ENCODE peak calls at places on chromosome 6, in eight cellular contexts. H is left lung; I is pancreas; S is ovary; P is heart right ventricle; R is AG09309; L is astrocyte of the spinal cord; Y is CD4-positive, alpha-beta T cell. V is an unnamed sample.

GRCh38 chr6:113871975-113872374 is 14.8 kb downstream of the MARCKS start:
- DNase-seq in I (no peak), H (no peak), R (no peak), S (no peak), P (no peak), Y (no peak), L (no peak), V (no peak)

GRCh38 chr6:125236536-125237327 is 65.0 kb downstream of the HDDC2 start:
- DNase-seq in P (no peak), I (no peak), Y (no peak), H (no peak), S (no peak), R (no peak), L (peak), V (no peak)

GRCh38 chr6:4369616-4370015 is 234.2 kb upstream of the ECI2 start:
- DNase-seq in L (peak), H (no peak), I (no peak), S (no peak), R (peak), Y (no peak), P (peak), V (no peak)

GRCh38 chr6:92577077-92577719 is 842.2 kb downstream of the EPHA7 start:
- DNase-seq in S (no peak), R (no peak), P (no peak), H (no peak), Y (no peak), L (peak), I (no peak), V (no peak)

GRCh38 chr6:3211681-3212080 is 15.8 kb downstream of the TUBB2B start:
- DNase-seq in R (no peak), P (no peak), Y (no peak), I (peak), L (no peak), S (no peak), H (no peak), V (no peak)

GRCh38 chr6:149170564-149171452 is 146.7 kb upstream of the TAB2 start:
- DNase-seq in I (no peak), S (no peak), H (no peak), L (no peak), Y (no peak), R (no peak), P (peak), V (peak)

GRCh38 chr6:28985396-28986164 is 19.5 kb downstream of the ZNF311 start:
- DNase-seq in R (peak), Y (no peak), S (peak), I (peak), L (peak), H (peak), P (peak), V (no peak)

GRCh38 chr6:137873273-137873762 is 6.3 kb downstream of the TNFAIP3 start:
- DNase-seq in P (peak), Y (no peak), L (peak), H (no peak), S (no peak), R (peak), I (peak), V (peak)

GRCh38 chr6:16840291-16840690 is 79.0 kb upstream of the ATXN1 start:
- DNase-seq in R (no peak), H (no peak), Y (no peak), L (no peak), I (no peak), S (no peak), P (no peak), V (no peak)

GRCh38 chr6:514396-514973 is 122.9 kb downstream of the IRF4 start:
- DNase-seq in R (no peak), I (no peak), P (no peak), L (no peak), S (no peak), H (no peak), Y (no peak), V (no peak)

GRCh38 chr6:70221025-70221714 is 81.7 kb downstream of the COL9A1 start:
- DNase-seq in Y (no peak), L (peak), P (no peak), S (no peak), H (no peak), I (peak), R (no peak), V (peak)

GRCh38 chr6:100568255-100568654 is 103.5 kb upstream of the SIM1 start:
- DNase-seq in I (no peak), Y (no peak), R (no peak), S (no peak), L (no peak), H (no peak), P (no peak), V (no peak)

GRCh38 chr6:30062471-30063178 is 1.6 kb downstream of the POLR1H start:
- DNase-seq in L (no peak), H (no peak), P (no peak), R (no peak), Y (no peak), I (no peak), S (peak), V (no peak)

DNA sequence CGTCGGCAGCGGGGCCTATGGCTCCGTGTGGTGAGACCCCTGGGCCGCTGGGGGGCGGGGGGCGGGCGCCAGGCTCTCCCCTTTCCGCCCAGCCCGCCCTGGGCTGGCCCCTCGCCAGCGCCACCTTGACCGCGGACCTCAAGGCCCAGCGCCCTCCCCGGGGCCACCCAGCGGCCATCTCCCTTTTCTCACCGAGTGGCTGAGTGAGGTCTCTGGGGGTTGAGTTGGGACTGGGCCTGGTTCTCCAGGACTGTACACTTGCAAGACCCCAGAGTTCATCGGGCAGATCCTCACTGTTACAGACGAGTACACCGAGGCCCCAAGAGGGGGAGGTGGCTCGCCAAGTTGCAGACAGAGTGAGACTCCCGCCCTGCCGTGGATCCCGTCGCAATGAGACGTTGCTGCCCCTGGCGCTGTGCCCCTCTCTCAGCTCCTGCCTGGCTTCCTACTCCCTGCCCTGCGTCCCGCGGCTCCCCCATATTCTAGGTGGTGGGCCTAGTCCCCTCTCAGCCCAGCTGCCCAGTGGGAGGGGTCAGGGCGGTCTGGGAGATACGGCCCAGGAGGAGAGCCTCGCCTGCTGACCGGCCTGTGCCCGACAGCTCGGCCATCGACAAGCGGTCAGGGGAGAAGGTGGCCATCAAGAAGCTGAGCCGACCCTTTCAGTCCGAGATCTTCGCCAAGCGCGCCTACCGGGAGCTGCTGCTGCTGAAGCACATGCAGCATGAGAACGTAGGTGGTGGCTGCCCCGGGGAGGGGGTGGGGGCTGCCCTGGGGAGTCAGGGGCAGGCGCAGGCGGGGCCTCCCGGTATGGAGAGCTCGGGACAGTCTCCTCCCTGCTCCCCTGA is 581 bp downstream of the MAPK13 start:
- DNase-seq in Y (peak), H (peak), R (no peak), L (no peak), P (no peak), I (peak), S (peak), V (peak)
- TF ChIP-seq CTCF in Y (peak), H (no peak), R (no peak), L (no peak), P (peak), I (no peak), S (no peak), V (peak)

GRCh38 chr6:88725111-88725711 is 238.2 kb downstream of the RNGTT start:
- DNase-seq in P (peak), I (no peak), Y (no peak), H (peak), R (peak), S (peak), L (peak), V (peak)
- TF ChIP-seq CTCF in P (peak), I (no peak), Y (no peak), H (no peak), R (peak), S (no peak), L (peak), V (no peak)

DNA sequence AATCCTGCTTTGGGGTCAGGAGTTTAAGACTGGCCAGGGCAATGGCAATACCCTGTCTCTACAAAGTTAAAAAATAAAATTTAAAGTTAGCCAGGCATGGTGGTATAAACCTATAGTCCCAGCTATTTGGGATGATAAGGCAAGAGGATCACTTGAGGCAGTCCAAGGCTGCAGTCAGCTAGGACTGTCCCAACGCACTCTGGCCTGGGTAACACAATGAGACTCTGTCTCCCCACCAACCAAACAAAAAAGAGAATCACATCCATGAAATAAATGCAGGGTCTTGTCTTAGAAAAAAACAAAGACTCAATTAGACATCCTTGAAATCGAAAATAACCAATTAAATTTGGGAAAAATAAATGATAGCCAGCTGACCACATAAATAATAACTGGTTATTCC is 88.9 kb downstream of the PHIP start:
- DNase-seq in I (no peak), S (no peak), L (no peak), H (no peak), Y (no peak), R (no peak), P (no peak), V (no peak)
- TF ChIP-seq CTCF in I (no peak), S (no peak), L (no peak), H (no peak), Y (no peak), R (no peak), P (no peak), V (no peak)

GRCh38 chr6:146292506-146292905 is 251.1 kb upstream of the RAB32 start:
- DNase-seq in S (no peak), L (no peak), H (no peak), Y (no peak), P (no peak), I (no peak), R (no peak), V (no peak)

GRCh38 chr6:146286976-146287375 is 256.7 kb upstream of the RAB32 start:
- DNase-seq in R (no peak), I (no peak), S (no peak), H (no peak), P (no peak), Y (no peak), L (no peak), V (no peak)

GRCh38 chr6:146289816-146290588 is 253.6 kb upstream of the RAB32 start:
- DNase-seq in R (peak), S (no peak), P (peak), H (no peak), I (no peak), Y (no peak), L (peak), V (no peak)

GRCh38 chr6:146290589-146290901 is 253.1 kb upstream of the RAB32 start:
- DNase-seq in Y (no peak), I (no peak), R (no peak), P (no peak), L (no peak), S (no peak), H (no peak), V (no peak)

DNA sequence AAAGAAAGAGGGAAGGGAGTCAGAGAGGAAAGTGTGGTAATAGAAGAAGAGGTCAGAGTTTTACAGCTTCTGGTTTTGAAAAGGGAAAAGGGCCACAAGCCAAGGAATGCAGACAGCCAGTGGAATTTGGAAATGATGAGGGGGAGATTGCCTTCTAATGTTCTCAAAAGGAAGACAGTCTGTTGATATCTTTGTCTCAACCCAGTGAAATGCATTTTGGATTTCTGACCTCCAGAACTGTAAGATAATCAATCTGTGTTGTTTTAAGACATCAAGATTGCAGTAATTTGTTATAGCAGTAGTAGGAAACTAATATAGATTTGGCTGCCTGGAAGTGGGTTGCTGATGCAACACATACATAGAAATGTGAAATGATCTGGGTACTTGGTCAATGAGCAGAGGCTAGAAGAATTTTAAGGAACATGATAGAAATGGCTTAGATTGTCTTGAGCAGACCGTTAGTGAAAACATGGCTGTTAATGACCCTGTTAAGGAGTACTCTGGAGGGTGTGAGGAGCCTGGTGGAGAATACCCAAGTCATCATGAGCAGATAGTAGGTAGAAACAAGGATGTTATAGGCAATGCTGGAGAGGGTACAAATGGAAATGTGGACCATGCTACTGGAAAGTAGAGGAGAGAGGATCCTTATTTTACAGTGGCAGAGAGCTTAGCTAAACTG is 255.8 kb upstream of the RAB32 start:
- DNase-seq in L (peak), R (peak), Y (no peak), P (no peak), H (no peak), S (no peak), I (no peak), V (no peak)
- TF ChIP-seq CTCF in L (no peak), R (no peak), Y (no peak), P (no peak), H (no peak), S (no peak), I (no peak), V (no peak)

GRCh38 chr6:151096255-151096612 is 143.5 kb upstream of the AKAP12 start:
- DNase-seq in I (no peak), L (no peak), Y (no peak), P (no peak), R (peak), S (no peak), H (no peak), V (no peak)
- TF ChIP-seq CTCF in I (no peak), L (no peak), Y (no peak), P (no peak), R (no peak), S (no peak), H (no peak), V (no peak)

DNA sequence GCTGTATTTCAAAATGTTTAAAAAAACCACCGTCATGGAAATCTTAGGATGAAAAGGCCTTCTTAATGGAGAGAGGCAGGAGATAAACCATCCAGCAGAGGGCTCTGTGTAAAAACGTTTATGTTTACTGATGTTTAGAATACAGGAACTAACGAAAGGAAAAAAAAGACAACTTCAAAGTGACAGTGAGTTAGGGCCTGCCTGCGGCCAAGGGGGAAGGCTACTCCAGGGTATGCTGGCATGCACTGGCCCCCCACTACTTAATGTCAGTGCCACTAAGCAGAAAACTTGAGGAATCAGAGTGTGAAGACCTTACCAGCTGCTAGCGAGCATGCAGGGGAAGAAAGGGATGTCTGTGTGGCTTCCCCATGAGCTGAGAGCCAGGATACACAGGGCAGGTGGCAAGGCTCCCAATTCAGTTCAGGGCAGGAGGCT is 47.7 kb downstream of the AKAP7 start:
- DNase-seq in Y (no peak), I (no peak), H (no peak), S (no peak), R (no peak), L (peak), P (no peak), V (no peak)
- TF ChIP-seq CTCF in Y (peak), I (no peak), H (no peak), S (no peak), R (peak), L (peak), P (peak), V (peak)

DNA sequence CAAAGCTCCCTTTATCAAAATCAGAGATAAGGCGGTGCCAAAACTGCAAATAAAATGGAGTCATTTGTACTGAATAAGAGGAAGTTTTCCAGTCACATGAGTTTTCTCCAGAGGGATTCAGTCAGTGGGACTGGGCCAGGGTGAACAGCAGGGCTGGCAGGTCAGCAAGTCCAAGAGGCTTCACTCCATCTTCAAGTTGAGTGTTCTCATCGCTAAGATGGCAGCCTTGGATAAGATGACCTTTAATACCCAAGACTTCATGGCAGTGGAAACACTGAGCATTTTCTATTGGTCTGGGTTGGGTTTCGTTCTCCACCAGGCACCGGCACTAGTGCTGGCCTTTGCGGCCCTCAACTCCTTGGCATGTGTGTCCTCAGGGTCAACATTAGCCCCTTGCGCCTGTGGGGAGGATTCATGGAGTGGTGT is 29.3 kb upstream of the IGF2R start:
- DNase-seq in H (no peak), Y (no peak), L (no peak), S (no peak), R (no peak), I (peak), P (peak), V (no peak)
- TF ChIP-seq CTCF in H (no peak), Y (no peak), L (no peak), S (no peak), R (no peak), I (no peak), P (no peak), V (no peak)

DNA sequence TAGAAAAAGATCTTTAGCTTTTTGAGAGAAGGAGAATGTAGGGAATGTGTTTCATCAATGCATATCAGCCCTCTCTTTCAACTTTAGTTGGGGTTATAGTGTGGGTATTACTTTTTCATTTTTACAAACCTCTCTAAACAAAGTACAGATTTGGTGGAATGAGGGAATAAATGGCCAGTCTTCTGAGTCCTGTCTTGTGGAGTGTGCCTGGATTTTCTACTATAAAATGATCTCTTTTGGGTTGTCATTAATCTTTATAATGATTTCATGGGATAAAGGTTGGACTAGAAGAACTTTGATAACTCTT is 209.3 kb downstream of the RNF144B start:
- DNase-seq in P (no peak), Y (no peak), S (no peak), I (no peak), H (no peak), R (no peak), L (no peak), V (no peak)
- TF ChIP-seq CTCF in P (no peak), Y (peak), S (no peak), I (peak), H (no peak), R (no peak), L (no peak), V (no peak)

GRCh38 chr6:14474816-14475215 is 357.2 kb downstream of the CD83 start:
- DNase-seq in R (no peak), L (no peak), S (no peak), H (no peak), P (no peak), I (no peak), Y (no peak), V (no peak)
- TF ChIP-seq CTCF in R (no peak), L (no peak), S (no peak), H (no peak), P (no peak), I (no peak), Y (no peak), V (no peak)